ENCODE peak calls at places on chromosome 1, in nine cellular contexts. T is AG09309, S is K562, C is IMR-90, Y is GM06990, W is keratinocyte, M is GM12865, X is heart right ventricle, D is Calu3. Z is an unnamed sample.

GRCh38 chr1:115949156-115949555 is 27.2 kb upstream of the SLC22A15 start:
- DNase-seq in S (no peak), Y (no peak), M (no peak), X (no peak), D (no peak), T (no peak), C (no peak), W (no peak), Z (no peak)

GRCh38 chr1:178310685-178311105 is 186.1 kb downstream of the CLEC20A start:
- DNase-seq in S (peak; percentile 58), M (peak; percentile 44), C (peak; percentile 80), Y (no peak), T (peak; percentile 65), W (peak; percentile 55), X (no peak), D (peak; percentile 28), Z (peak; percentile 38)

GRCh38 chr1:81044708-81045107 is 756.0 kb upstream of the ADGRL2 start:
- DNase-seq in M (no peak), T (no peak), S (no peak), D (no peak), C (peak; percentile 5), W (no peak), Y (no peak), X (no peak), Z (no peak)

GRCh38 chr1:205449750-205450443 is 5.9 kb downstream of the BLACAT1 start:
- DNase-seq in C (peak; percentile 36), W (peak; percentile 98), S (peak; percentile 96), Y (no peak), X (no peak), T (no peak), D (peak; percentile 97), M (peak; percentile 7), Z (no peak)

GRCh38 chr1:117572546-117572945 is 33.3 kb upstream of the TENT5C start:
- DNase-seq in D (no peak), M (no peak), Y (no peak), T (no peak), C (no peak), W (no peak), S (no peak), X (no peak), Z (no peak)

GRCh38 chr1:26540346-26540745 is 10.8 kb downstream of the RPS6KA1 start:
- DNase-seq in D (no peak), Y (no peak), S (no peak), W (no peak), T (no peak), M (peak; percentile 63), X (no peak), C (no peak), Z (no peak)

GRCh38 chr1:169451425-169451824 is 24.2 kb upstream of the CCDC181 start:
- DNase-seq in Y (no peak), S (no peak), W (no peak), M (no peak), X (no peak), D (no peak), C (no peak), T (no peak), Z (no peak)

GRCh38 chr1:17140279-17140678 is 21.0 kb upstream of the PADI2 start:
- DNase-seq in Y (no peak), D (no peak), X (no peak), W (no peak), T (no peak), C (no peak), M (no peak), S (no peak), Z (no peak)

GRCh38 chr1:59730759-59731478 is 83.8 kb upstream of the HOOK1 start:
- DNase-seq in W (peak; percentile 74), D (peak; percentile 59), T (peak; percentile 88), M (no peak), X (no peak), S (peak; percentile 60), Y (no peak), C (peak; percentile 99), Z (no peak)

GRCh38 chr1:42753070-42753469 is 13.0 kb upstream of the CLDN19 start:
- DNase-seq in M (no peak), C (peak; percentile 75), S (no peak), Y (no peak), D (no peak), X (no peak), W (no peak), T (peak; percentile 32), Z (no peak)

DNA sequence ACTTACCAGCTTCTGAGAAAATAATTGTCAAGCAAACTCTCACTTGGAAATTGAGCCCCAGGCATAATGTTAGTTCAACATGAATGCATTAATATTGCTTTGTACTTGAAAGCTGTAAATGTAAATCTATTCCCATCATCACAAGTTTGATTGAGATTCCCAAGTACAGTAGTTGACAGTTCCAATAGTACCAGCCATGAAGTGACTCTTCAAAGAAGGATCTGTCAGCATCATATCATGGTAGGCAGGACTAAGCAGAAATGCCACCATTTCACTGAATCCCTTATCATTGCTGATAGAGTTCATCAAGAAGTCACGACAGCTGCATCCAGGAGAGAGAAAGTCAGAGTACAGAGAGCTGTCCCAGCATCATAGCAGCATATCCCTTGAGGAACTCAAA is 348.7 kb downstream of the OMA1 start:
- DNase-seq in S (no peak), X (no peak), D (no peak), C (no peak), T (no peak), W (no peak), Y (no peak), M (no peak), Z (no peak)
- TF ChIP-seq CTCF in S (no peak), X (no peak), D (no peak), C (no peak), T (no peak), W (no peak), Y (no peak), M (no peak), Z (no peak)

GRCh38 chr1:2415337-2415736 is 3.0 kb upstream of the PEX10 start:
- DNase-seq in T (no peak), D (no peak), S (no peak), Y (no peak), M (no peak), X (peak; percentile 11), W (no peak), C (no peak), Z (no peak)

GRCh38 chr1:2414297-2414958 is 2.1 kb upstream of the PEX10 start:
- DNase-seq in T (no peak), M (peak; percentile 84), D (peak; percentile 74), S (peak; percentile 81), C (peak; percentile 34), X (peak; percentile 77), Y (peak; percentile 80), W (no peak), Z (peak; percentile 91)

GRCh38 chr1:2417083-2417832 is 4.9 kb upstream of the PEX10 start:
- DNase-seq in C (no peak), S (no peak), D (no peak), W (no peak), X (peak; percentile 5), T (no peak), M (no peak), Y (no peak), Z (no peak)

GRCh38 chr1:2416403-2416802 is 4.0 kb upstream of the PEX10 start:
- DNase-seq in W (no peak), X (peak; percentile 9), M (no peak), C (no peak), T (no peak), D (peak; percentile 73), S (no peak), Y (no peak), Z (no peak)

GRCh38 chr1:2415801-2416208 is 3.4 kb upstream of the PEX10 start:
- DNase-seq in D (peak; percentile 59), X (peak; percentile 23), W (no peak), T (no peak), Y (peak; percentile 65), M (peak; percentile 73), C (no peak), S (no peak), Z (peak; percentile 65)
- TF ChIP-seq CTCF in D (peak; percentile 23), X (no peak), W (no peak), T (no peak), Y (peak; percentile 26), M (no peak), C (no peak), S (no peak), Z (peak; percentile 15)

GRCh38 chr1:111346089-111346885 is 55.6 kb downstream of the CHIA start:
- DNase-seq in M (peak; percentile 92), X (peak; percentile 83), W (peak; percentile 41), D (peak; percentile 72), S (peak; percentile 94), Y (peak; percentile 89), C (peak; percentile 69), T (peak; percentile 5), Z (peak; percentile 94)
- TF ChIP-seq CTCF in M (peak; percentile 28), X (peak; percentile 15), W (no peak), D (no peak), S (peak; percentile 43), Y (peak; percentile 26), C (no peak), T (peak; percentile 15), Z (peak; percentile 28)

GRCh38 chr1:183956559-183957188 is 80.9 kb downstream of the COLGALT2 start:
- DNase-seq in Y (peak; percentile 71), X (no peak), S (no peak), D (peak; percentile 31), T (peak; percentile 67), M (peak; percentile 95), W (peak; percentile 13), C (peak; percentile 87), Z (peak; percentile 79)
- TF ChIP-seq CTCF in Y (peak; percentile 24), X (no peak), S (peak; percentile 46), D (no peak), T (peak; percentile 46), M (peak; percentile 15), W (peak; percentile 29), C (peak; percentile 46), Z (peak; percentile 25)

DNA sequence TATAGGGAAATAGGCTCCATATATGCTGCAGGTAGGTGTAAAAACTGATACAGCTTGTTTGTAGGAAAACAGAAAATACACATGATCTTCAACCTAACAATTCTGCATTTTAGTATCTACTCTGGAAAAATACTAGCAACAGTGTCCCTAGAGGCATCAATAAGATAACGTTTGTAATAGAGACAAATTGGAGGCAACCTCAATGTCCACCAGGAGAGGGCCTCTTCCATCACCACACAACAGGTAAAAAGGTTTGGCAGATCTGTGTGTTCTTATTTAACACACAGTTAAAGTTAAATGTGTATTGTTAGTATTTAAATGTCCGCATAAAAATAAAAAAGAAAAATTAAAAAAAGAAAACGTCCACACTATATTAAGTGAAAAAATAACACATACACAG is 5.4 kb downstream of the EIF2D start:
- DNase-seq in Y (no peak), T (no peak), C (peak; percentile 41), M (peak; percentile 65), D (peak; percentile 46), X (no peak), W (no peak), S (peak; percentile 81), Z (no peak)
- TF ChIP-seq CTCF in Y (peak; percentile 60), T (peak; percentile 52), C (peak; percentile 52), M (peak; percentile 48), D (peak; percentile 34), X (no peak), W (peak; percentile 73), S (peak; percentile 61), Z (peak; percentile 45)

GRCh38 chr1:157925419-157926166 is 67.9 kb upstream of the KIRREL1 start:
- DNase-seq in X (no peak), C (no peak), M (no peak), S (peak; percentile 25), W (no peak), T (no peak), Y (no peak), D (no peak), Z (no peak)
- TF ChIP-seq CTCF in X (no peak), C (no peak), M (no peak), S (no peak), W (no peak), T (no peak), Y (no peak), D (no peak), Z (no peak)